ENCODE peak calls at places on chromosome 19, in four cellular contexts. Y is H9, J is neuronal stem cell, X is mesenchymal stem cell. S is an unnamed sample.
A peak's percentile ranks its signal among the peaks of the same experiment; 100 is the strongest.

GRCh38 chr19:5539431-5539833 is 28.3 kb downstream of the TINCR start:
- DNase-seq in Y (peak; percentile 72), J (no peak), X (no peak), S (no peak)

GRCh38 chr19:58228584-58229254 is at the start of gene ZNF544:
- DNase-seq in Y (peak; percentile 84), J (peak; percentile 50), X (peak; percentile 82), S (peak; percentile 53)

GRCh38 chr19:934865-935422 is 9.1 kb downstream of the ARID3A start:
- DNase-seq in Y (no peak), J (no peak), X (no peak), S (peak; percentile 84)

GRCh38 chr19:48715276-48715675 is 4.2 kb downstream of the MAMSTR start:
- DNase-seq in Y (no peak), J (no peak), X (no peak), S (no peak)

GRCh38 chr19:58497634-58498170 is 14.1 kb downstream of the SLC27A5 start:
- DNase-seq in Y (no peak), J (no peak), X (no peak), S (no peak)

GRCh38 chr19:17778621-17779280 is 16.2 kb upstream of the B3GNT3 start:
- DNase-seq in Y (peak; percentile 71), J (peak; percentile 50), X (peak; percentile 6), S (no peak)

GRCh38 chr19:49216076-49216475 is 58.5 kb downstream of the TRPM4 start:
- DNase-seq in Y (no peak), J (no peak), X (peak; percentile 8), S (peak; percentile 25)

GRCh38 chr19:9622531-9622930 is 1.5 kb upstream of the ZNF561 start:
- DNase-seq in Y (no peak), J (no peak), X (no peak), S (no peak)

GRCh38 chr19:1166872-1167573 is 7.0 kb downstream of the SBNO2 start:
- DNase-seq in Y (no peak), J (no peak), X (no peak), S (peak; percentile 75)

GRCh38 chr19:48325265-48325910 is at the start of gene EMP3:
- DNase-seq in Y (peak; percentile 90), J (peak; percentile 54), X (peak; percentile 98), S (peak; percentile 63)

GRCh38 chr19:53644061-53644816 is 12.4 kb downstream of the DPRX start:
- DNase-seq in Y (peak; percentile 49), J (no peak), X (no peak), S (no peak)
- H3K4ac ChIP-seq in Y (no peak overlapping the region), J (no peak overlapping the region), X (no peak overlapping the region), S (peak overlapping the region; percentile 65)

GRCh38 chr19:3985643-3986259 is 488 bp upstream of the EEF2 start:
- DNase-seq in Y (no peak), J (peak; percentile 15), X (no peak), S (no peak)
- H3K23ac ChIP-seq in Y (no peak overlapping the region), J (peak overlapping the region; percentile 100), X (no peak overlapping the region), S (no peak overlapping the region)

GRCh38 chr19:46926201-46927071 is 65.6 kb downstream of the ARHGAP35 start:
- DNase-seq in Y (no peak), J (no peak), X (no peak), S (no peak)
- H3K27ac ChIP-seq in Y (no peak overlapping the region), J (peak overlapping the region; percentile 38), X (no peak overlapping the region), S (no peak overlapping the region)

GRCh38 chr19:14004619-14005380 is 1.3 kb downstream of the RFX1 start:
- DNase-seq in Y (no peak), J (no peak), X (no peak), S (peak; percentile 62)

GRCh38 chr19:14003279-14004051 is 2.7 kb downstream of the RFX1 start:
- DNase-seq in Y (no peak), J (no peak), X (no peak), S (no peak)

GRCh38 chr19:14006085-14006765 is at the start of gene RFX1:
- DNase-seq in Y (peak; percentile 99), J (peak; percentile 99), X (peak; percentile 100), S (peak; percentile 100)

GRCh38 chr19:14005381-14006084 is 587 bp downstream of the RFX1 start:
- DNase-seq in Y (peak; percentile 90), J (peak; percentile 85), X (peak; percentile 88), S (peak; percentile 82)

GRCh38 chr19:14006766-14007562 is 844 bp upstream of the RFX1 start:
- DNase-seq in Y (peak; percentile 54), J (no peak), X (no peak), S (peak; percentile 83)
- H3K4ac ChIP-seq in Y (no peak overlapping the region), J (peak overlapping the region; percentile 89), X (peak overlapping the region; percentile 86), S (peak overlapping the region; percentile 82)

GRCh38 chr19:51570962-51571575 is at the start of gene ZNF175:
- DNase-seq in Y (peak; percentile 88), J (peak; percentile 95), X (peak; percentile 97), S (peak; percentile 97)
- H3K23ac ChIP-seq in Y (no peak within 1 kb of the TSS), J (no peak within 1 kb of the TSS), X (no peak within 1 kb of the TSS), S (no peak within 1 kb of the TSS)

GRCh38 chr19:12907166-12907565 is 11.9 kb downstream of the SYCE2 start:
- DNase-seq in Y (no peak), J (no peak), X (no peak), S (no peak)

GRCh38 chr19:12918253-12918652 is 840 bp downstream of the SYCE2 start:
- DNase-seq in Y (no peak), J (no peak), X (no peak), S (no peak)

GRCh38 chr19:12913871-12914690 is 5.0 kb downstream of the SYCE2 start:
- DNase-seq in Y (no peak), J (no peak), X (no peak), S (no peak)

GRCh38 chr19:12913011-12913561 is 6.0 kb downstream of the SYCE2 start:
- DNase-seq in Y (peak; percentile 71), J (no peak), X (peak; percentile 6), S (no peak)
- H3K27ac ChIP-seq in Y (no peak overlapping the region), J (peak overlapping the region; percentile 51), X (no peak overlapping the region), S (no peak overlapping the region)

GRCh38 chr19:16444273-16444597 is 27.5 kb downstream of the EPS15L1 start:
- DNase-seq in Y (no peak), J (no peak), X (no peak), S (no peak)

GRCh38 chr19:16449330-16449961 is 22.3 kb downstream of the EPS15L1 start:
- DNase-seq in Y (no peak), J (no peak), X (peak; percentile 29), S (peak; percentile 88)

GRCh38 chr19:16445238-16446107 is 26.3 kb downstream of the EPS15L1 start:
- DNase-seq in Y (no peak), J (no peak), X (peak; percentile 62), S (peak; percentile 81)

GRCh38 chr19:16447015-16447384 is 24.8 kb downstream of the EPS15L1 start:
- DNase-seq in Y (no peak), J (no peak), X (peak; percentile 88), S (peak; percentile 93)

DNA sequence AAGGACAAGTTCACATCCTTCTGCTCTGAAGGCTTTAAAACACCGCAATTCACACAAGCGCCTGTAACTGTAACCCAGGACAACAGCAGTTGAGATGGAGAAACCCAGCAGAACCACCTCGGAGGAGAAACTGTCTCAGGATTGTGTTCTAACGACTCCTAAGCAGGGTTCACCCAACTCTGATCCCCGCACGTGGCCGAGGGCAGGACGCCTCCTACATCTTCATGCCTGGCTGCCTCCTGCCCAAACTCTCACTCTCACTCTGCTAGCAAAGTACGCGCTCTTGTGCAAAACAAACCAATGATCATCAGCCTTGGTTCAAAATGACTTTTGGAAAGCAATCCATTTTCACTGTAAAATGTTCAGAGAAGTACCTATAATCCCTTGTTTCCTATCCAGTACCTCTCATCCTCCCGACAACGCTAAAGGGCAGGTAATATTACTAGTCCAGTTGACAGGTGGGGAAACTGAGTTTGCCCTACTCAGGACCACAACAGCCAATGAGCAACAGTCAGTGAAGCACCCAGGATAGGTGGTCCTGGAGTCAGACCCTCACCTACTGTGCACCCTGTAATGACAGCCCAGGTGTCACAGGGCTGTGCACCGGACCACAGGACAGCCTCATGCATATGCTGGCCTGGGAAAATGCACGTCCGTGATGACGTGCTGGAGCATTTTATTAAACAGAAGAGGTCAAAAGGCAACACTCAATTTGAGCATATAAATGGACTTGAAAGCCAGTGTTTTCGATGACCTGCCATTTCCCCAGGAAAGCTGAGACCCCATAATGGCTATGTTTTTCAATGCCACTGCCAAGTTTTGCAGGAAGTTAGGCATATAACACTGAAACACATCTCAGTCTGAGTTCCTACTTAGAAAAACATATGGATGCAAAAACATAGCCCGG is 25.4 kb downstream of the EPS15L1 start:
- DNase-seq in Y (no peak), J (no peak), X (no peak), S (no peak)
- H3K4ac ChIP-seq in Y (no peak overlapping the region), J (no peak overlapping the region), X (peak overlapping the region; percentile 42), S (peak overlapping the region; percentile 50)

DNA sequence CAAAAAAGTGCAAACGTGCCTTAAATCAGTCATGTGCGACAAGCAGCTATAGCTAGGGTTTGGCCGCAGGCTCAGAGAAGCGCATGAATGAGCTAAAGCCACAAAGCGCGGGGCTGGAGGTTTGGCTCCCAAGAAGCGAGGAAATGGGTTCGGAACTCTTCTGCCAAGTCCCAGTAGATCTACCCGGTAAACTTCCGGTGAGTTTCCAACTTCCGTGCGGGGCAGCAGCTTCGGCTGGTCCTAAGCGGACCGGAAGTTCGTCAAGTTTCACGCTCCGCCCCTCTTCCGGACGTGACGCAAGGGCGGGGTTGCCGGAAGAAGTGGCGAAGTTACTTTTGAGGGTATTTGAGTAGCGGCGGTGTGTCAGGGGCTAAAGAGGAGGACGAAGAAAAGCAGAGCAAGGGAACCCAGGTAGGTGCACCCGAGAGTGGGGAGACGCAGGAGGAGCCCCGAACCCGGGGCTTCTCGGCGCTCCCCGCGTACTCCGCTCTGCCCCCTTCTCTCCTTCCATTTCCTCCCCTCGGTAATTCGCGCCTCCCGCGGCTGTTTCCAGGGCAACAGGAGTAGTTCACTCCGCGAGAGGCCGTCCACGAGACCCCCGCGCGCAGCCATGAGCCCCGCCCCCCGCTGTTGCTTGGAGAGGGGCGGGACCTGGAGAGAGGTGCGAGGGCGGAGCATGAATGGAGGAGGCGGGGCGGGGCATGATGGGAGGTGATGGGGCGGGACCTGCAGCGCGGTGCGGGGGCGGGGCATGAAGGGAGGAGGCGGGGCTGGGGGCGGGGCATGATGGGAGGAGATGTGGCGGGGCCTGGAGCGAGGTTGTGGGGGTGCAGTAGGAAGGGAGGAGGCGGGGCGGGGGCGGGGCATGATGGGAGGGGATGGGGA is at the start of gene NR1H2:
- DNase-seq in Y (peak; percentile 97), J (peak; percentile 93), X (peak; percentile 97), S (peak; percentile 99)
- H3K23ac ChIP-seq in Y (no peak within 1 kb of the TSS), J (peak within 1 kb of the TSS; percentile 89), X (no peak within 1 kb of the TSS), S (no peak within 1 kb of the TSS)

DNA sequence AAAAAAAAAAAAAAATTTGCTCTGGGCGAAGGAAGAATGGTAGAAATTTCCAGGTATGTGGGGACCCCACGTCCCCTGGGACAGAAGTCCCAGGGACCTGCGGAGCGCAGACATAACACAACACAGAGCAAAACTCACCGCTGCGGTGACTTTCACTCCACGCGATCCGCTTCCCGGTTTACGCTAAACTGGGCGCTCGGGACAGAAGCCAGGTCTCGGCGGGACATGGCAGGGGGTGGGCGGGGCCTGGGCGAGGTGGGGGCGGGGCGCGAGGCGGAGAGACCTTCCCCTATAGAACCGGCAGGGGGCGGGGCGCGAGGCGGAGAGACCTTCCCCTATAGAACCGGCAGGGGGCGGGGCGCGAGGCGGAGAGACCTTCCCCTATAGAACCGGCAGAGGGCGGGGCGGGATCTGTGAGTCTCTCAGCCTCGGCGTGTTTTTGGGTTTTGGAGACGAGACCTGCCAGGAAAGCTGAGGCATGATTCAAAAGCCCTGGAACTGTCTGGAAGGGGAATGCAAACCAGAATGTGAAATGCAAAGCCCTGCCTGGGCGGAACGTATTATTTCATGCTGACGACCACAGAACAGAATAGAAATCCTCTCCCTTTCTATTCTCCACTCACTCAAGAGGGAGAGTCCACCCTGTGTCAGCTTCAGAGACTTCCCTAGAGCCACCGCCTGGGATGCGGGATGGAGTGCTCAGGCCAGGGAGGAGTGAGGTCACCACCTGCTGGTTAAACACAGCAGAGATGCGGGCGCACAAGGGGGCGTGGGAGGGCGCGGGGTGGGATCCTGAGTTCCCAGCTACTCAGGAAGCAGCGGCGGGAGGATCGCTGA is 20.2 kb upstream of the ERVV-1 start:
- DNase-seq in Y (peak; percentile 81), J (peak; percentile 87), X (peak; percentile 78), S (peak; percentile 86)
- H3K27ac ChIP-seq in Y (no peak overlapping the region), J (peak overlapping the region; percentile 79), X (peak overlapping the region; percentile 21), S (peak overlapping the region; percentile 86)